ENCODE peak calls at places on chromosomes 7 and 10, in five cellular contexts. N is mesenchymal stem cell, K is neuronal stem cell, O is H9, C is H1. I is an unnamed sample.

GRCh38 chr10:112250555-112250954 is 32.6 kb upstream of the TECTB start:
- DNase-seq in C (no peak), O (no peak), N (peak; percentile 17), K (no peak), I (no peak)

GRCh38 chr7:22219739-22220493 is 137.0 kb downstream of the RAPGEF5 start:
- DNase-seq in C (no peak), K (no peak), O (no peak), N (peak; percentile 69), I (no peak)

GRCh38 chr7:74412603-74413002 is 41.1 kb upstream of the GTF2IRD1 start:
- DNase-seq in C (no peak), O (no peak), N (peak; percentile 53), K (no peak), I (peak; percentile 31)

GRCh38 chr7:27099224-27099838 is 3.2 kb downstream of the HOXA2 start:
- DNase-seq in K (peak; percentile 3), C (no peak), O (no peak), N (peak; percentile 56), I (no peak)

GRCh38 chr7:96337519-96337918 is 15.6 kb upstream of the SLC25A13 start:
- DNase-seq in O (no peak), N (no peak), K (no peak), C (no peak), I (no peak)

GRCh38 chr10:85610381-85611092 is 756.1 kb downstream of the GRID1 start:
- DNase-seq in O (peak; percentile 9), K (no peak), N (no peak), C (peak; percentile 20), I (no peak)

GRCh38 chr10:76492026-76492425 is 1060.6 kb downstream of the LRMDA start:
- DNase-seq in K (no peak), C (no peak), N (peak; percentile 93), O (no peak), I (peak; percentile 77)

GRCh38 chr7:8263048-8263447 is 1.1 kb upstream of the ICA1 start:
- DNase-seq in K (no peak), C (no peak), O (no peak), N (no peak), I (no peak)

GRCh38 chr10:35451103-35452016 is 115.1 kb downstream of the CCNY start:
- DNase-seq in O (no peak), K (no peak), N (peak; percentile 47), C (no peak), I (no peak)

GRCh38 chr7:36047254-36047653 is 105.8 kb upstream of the EEPD1 start:
- DNase-seq in K (no peak), O (no peak), C (no peak), N (peak; percentile 16), I (no peak)

GRCh38 chr7:36048141-36048901 is 104.7 kb upstream of the EEPD1 start:
- DNase-seq in O (no peak), C (no peak), K (no peak), N (peak; percentile 74), I (peak; percentile 56)

GRCh38 chr7:36045830-36046341 is 107.2 kb upstream of the EEPD1 start:
- DNase-seq in K (no peak), C (peak; percentile 45), N (no peak), O (peak; percentile 63), I (no peak)

GRCh38 chr7:36045275-36045674 is 107.8 kb upstream of the EEPD1 start:
- DNase-seq in K (no peak), N (peak; percentile 22), O (no peak), C (no peak), I (no peak)

DNA sequence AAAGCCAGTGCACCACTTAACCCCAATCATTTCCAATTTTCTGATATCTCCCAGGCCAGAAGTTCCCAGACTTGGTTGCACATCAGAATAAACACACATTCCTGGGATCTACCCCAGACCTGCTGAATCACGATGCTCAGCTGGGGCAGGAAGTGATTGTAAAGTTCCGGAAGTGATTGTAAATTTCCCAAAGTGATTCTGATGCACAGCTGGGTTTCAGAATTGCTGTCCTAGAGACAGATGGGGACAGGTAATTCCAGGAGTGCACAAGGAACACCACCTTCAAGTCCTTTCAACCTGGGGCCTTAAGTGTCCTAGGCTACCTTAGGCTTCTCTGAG is 104.2 kb upstream of the EEPD1 start:
- DNase-seq in C (no peak), K (no peak), N (peak; percentile 13), O (no peak), I (no peak)
- H3K4ac ChIP-seq in C (no peak overlapping the region), K (no peak overlapping the region), N (no peak overlapping the region), O (no peak overlapping the region), I (no peak overlapping the region)

GRCh38 chr7:45646996-45647411 is 72.8 kb downstream of the ADCY1 start:
- DNase-seq in O (no peak), C (peak; percentile 53), K (no peak), N (no peak), I (no peak)
- H2BK12ac ChIP-seq in O (no peak overlapping the region), C (no peak overlapping the region), K (no peak overlapping the region), N (no peak overlapping the region), I (no peak overlapping the region)

DNA sequence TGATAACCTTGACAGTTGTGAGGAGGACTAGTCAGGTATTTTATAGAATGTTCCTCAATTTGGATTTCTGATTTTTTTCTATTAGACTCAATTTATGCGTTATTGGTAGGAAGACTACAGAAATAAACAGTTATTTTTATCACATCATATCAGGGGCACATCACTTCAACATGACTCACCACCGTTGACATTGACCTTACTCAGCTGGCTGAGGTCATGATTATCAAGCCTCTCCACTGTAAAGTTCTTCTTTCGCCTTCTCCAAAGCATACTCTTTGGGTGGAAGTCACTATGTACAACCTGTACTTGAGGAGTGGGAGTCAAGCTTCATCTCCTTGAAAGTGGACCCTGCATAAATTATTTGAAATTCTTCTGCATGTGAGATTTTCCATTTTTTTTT is 194.3 kb upstream of the IGFBP3 start:
- DNase-seq in C (no peak), O (no peak), K (no peak), N (peak; percentile 40), I (no peak)
- H3K4ac ChIP-seq in C (no peak overlapping the region), O (no peak overlapping the region), K (no peak overlapping the region), N (no peak overlapping the region), I (no peak overlapping the region)

GRCh38 chr7:35551682-35552081 is 143.3 kb downstream of the HERPUD2 start:
- DNase-seq in O (peak; percentile 41), C (peak; percentile 44), N (no peak), K (no peak), I (no peak)

GRCh38 chr7:35550831-35551230 is 144.1 kb downstream of the HERPUD2 start:
- DNase-seq in N (no peak), C (peak; percentile 17), O (no peak), K (no peak), I (no peak)

GRCh38 chr7:35548291-35548690 is 146.6 kb downstream of the HERPUD2 start:
- DNase-seq in C (no peak), K (no peak), O (no peak), N (no peak), I (no peak)

GRCh38 chr7:35546691-35547090 is 148.2 kb downstream of the HERPUD2 start:
- DNase-seq in O (no peak), C (no peak), K (no peak), N (no peak), I (no peak)

DNA sequence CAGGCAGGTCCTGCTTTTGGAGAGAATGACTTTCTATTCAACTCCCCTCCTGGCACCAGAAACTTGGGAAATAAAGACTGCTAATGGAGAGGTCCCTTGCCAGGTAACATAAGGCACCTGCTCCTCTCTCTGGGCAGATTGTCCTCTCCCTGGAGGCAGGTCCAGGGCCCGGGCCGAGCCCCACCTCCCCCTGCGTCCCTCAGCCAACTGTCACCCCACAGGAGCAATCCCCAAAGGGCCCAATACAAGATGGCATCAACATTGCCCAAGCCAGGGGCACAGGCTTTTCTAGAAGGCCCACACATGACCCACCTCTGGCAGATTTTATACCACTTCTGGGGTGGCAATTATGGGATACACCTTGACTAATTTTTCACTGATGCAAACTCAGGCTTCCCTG is 145.2 kb downstream of the HERPUD2 start:
- DNase-seq in C (no peak), K (no peak), N (no peak), O (no peak), I (no peak)
- H2BK12ac ChIP-seq in C (no peak overlapping the region), K (no peak overlapping the region), N (no peak overlapping the region), O (no peak overlapping the region), I (no peak overlapping the region)

I was measured in trophoblast cell.